ENCODE peak calls at places on chromosomes 11 and 22, in six cellular contexts. D, W, R, Z, S and V are unnamed samples.

GRCh38 chr11:23310276-23310675 is 450.0 kb upstream of the CCDC179 start:
- DNase-seq in R (no peak), S (no peak), W (no peak), D (no peak), Z (no peak), V (no peak)

GRCh38 chr11:85759915-85760314 is 51.0 kb downstream of the SYTL2 start:
- DNase-seq in D (no peak), Z (no peak), S (no peak), R (no peak), W (no peak), V (no peak)

GRCh38 chr11:124889692-124890091 is 8.0 kb downstream of the ROBO4 start:
- DNase-seq in S (no peak), W (no peak), R (no peak), D (no peak), Z (no peak), V (no peak)

GRCh38 chr11:28086569-28086968 is 21.4 kb downstream of the KIF18A start:
- DNase-seq in S (no peak), D (no peak), W (no peak), Z (no peak), R (no peak), V (no peak)

GRCh38 chr22:39278040-39278439 is 33.3 kb upstream of the PDGFB start:
- DNase-seq in Z (no peak), W (no peak), S (no peak), D (no peak), R (no peak), V (no peak)

GRCh38 chr11:34671946-34672345 is 51.1 kb downstream of the EHF start:
- DNase-seq in Z (no peak), W (no peak), S (no peak), R (no peak), D (no peak), V (no peak)

GRCh38 chr11:85307381-85307780 is 319.8 kb downstream of the DLG2 start:
- DNase-seq in Z (no peak), S (no peak), R (no peak), D (no peak), W (no peak), V (no peak)

GRCh38 chr11:84655729-84656128 is 971.4 kb downstream of the DLG2 start:
- DNase-seq in Z (no peak), S (no peak), R (no peak), D (no peak), W (no peak), V (no peak)

GRCh38 chr11:125412177-125412496 is 83.9 kb downstream of the FEZ1 start:
- DNase-seq in S (no peak), W (no peak), D (no peak), Z (no peak), R (no peak), V (no peak)

GRCh38 chr11:65291613-65292012 is 23.1 kb upstream of the CDC42EP2 start:
- DNase-seq in S (no peak), R (no peak), Z (no peak), D (no peak), W (no peak), V (no peak)

GRCh38 chr11:10604340-10604748 is 35.9 kb upstream of the LYVE1 start:
- DNase-seq in D (no peak), S (no peak), R (no peak), W (no peak), Z (peak), V (no peak)

GRCh38 chr22:36323855-36324331 is 63.9 kb downstream of the MYH9 start:
- DNase-seq in Z (peak), D (no peak), W (no peak), S (no peak), R (no peak), V (no peak)